ENCODE peak calls at places on chromosomes 3 and 15, in four cellular contexts. O is NCI-H345, Z is NCI-H2171 treated with DMSO at 0.1 percent for 48 hours, X is heart right ventricle. C is an unnamed sample.
A peak's percentile ranks its signal among the peaks of the same experiment; 100 is the strongest.

GRCh38 chr3:169456900-169457299 is 206.6 kb downstream of the MECOM start:
- DNase-seq in Z (no peak), X (no peak), O (no peak), C (no peak)

GRCh38 chr3:50246517-50246954 is 10.5 kb downstream of the GNAI2 start:
- DNase-seq in O (no peak), X (peak; percentile 76), Z (no peak), C (no peak)

GRCh38 chr15:98077186-98077585 is 116.7 kb downstream of the ARRDC4 start:
- DNase-seq in Z (no peak), O (no peak), X (no peak), C (no peak)

GRCh38 chr3:177300039-177300833 is 103.0 kb upstream of the TBL1XR1 start:
- DNase-seq in X (no peak), Z (peak; percentile 24), O (no peak), C (no peak)

GRCh38 chr3:113953677-113954076 is 5.9 kb downstream of the ZDHHC23 start:
- DNase-seq in Z (no peak), O (no peak), X (no peak), C (no peak)

GRCh38 chr15:67253517-67254237 is 784 bp downstream of the AAGAB start:
- DNase-seq in X (no peak), O (peak; percentile 42), Z (peak; percentile 58), C (no peak)

GRCh38 chr3:139430467-139430866 is 41.0 kb upstream of the COPB2 start:
- DNase-seq in Z (no peak), X (no peak), O (no peak), C (no peak)

GRCh38 chr15:86403221-86403620 is 323.6 kb downstream of the AGBL1 start:
- DNase-seq in Z (no peak), X (no peak), O (no peak), C (no peak)

GRCh38 chr15:62455441-62455921 is 290.4 kb upstream of the C2CD4B start:
- DNase-seq in O (no peak), X (peak; percentile 75), Z (no peak), C (no peak)

GRCh38 chr3:167843886-167844285 is 108.4 kb downstream of the SERPINI1 start:
- DNase-seq in X (no peak), Z (no peak), O (no peak), C (no peak)

GRCh38 chr15:38517312-38517711 is 47.3 kb downstream of the RASGRP1 start:
- DNase-seq in Z (no peak), X (no peak), O (no peak), C (no peak)

GRCh38 chr3:30408105-30408557 is 198.3 kb upstream of the TGFBR2 start:
- DNase-seq in O (no peak), Z (no peak), X (no peak), C (no peak)

GRCh38 chr15:31465083-31465955 is 138.7 kb downstream of the KLF13 start:
- DNase-seq in Z (peak; percentile 69), X (peak; percentile 1), O (no peak), C (no peak)